ENCODE peak calls at places on chromosomes 12 and 14, in five cellular contexts. Z, G, V, B and D are unnamed samples.
A peak's percentile ranks its signal among the peaks of the same experiment; 100 is the strongest.

GRCh38 chr12:51419473-51420228 is 5.0 kb upstream of the SLC4A8 start:
- DNase-seq in G (no peak), B (no peak), Z (no peak), V (no peak), D (no peak)

GRCh38 chr12:32155911-32156585 is 49.4 kb downstream of the BICD1 start:
- DNase-seq in B (no peak), Z (peak; percentile 12), V (no peak), G (no peak), D (no peak)

GRCh38 chr12:22083167-22083566 is 37.1 kb downstream of the CMAS start:
- DNase-seq in G (no peak), Z (no peak), B (no peak), V (no peak), D (no peak)

GRCh38 chr14:68094158-68094557 is 274.6 kb downstream of the RAD51B start:
- DNase-seq in G (no peak), B (no peak), Z (no peak), V (no peak), D (no peak)

GRCh38 chr14:22829661-22830328 is at the start of gene MRPL52:
- DNase-seq in V (peak; percentile 85), G (peak; percentile 89), Z (peak; percentile 89), B (peak; percentile 87), D (peak; percentile 93)

GRCh38 chr14:65333926-65334687 is 78.4 kb upstream of the FUT8 start:
- DNase-seq in V (no peak), Z (no peak), G (no peak), B (peak; percentile 53), D (peak; percentile 72)

GRCh38 chr14:30974628-30975027 is 50.8 kb upstream of the AP4S1 start:
- DNase-seq in V (no peak), G (no peak), Z (no peak), B (no peak), D (no peak)

GRCh38 chr14:104985675-104986486 is at the start of gene CLBA1:
- DNase-seq in V (peak; percentile 85), Z (peak; percentile 99), G (peak; percentile 88), B (peak; percentile 88), D (peak; percentile 91)

GRCh38 chr12:124754949-124755800 is 108.5 kb downstream of the SCARB1 start:
- DNase-seq in V (no peak), Z (no peak), G (no peak), B (peak; percentile 60), D (peak; percentile 73)

GRCh38 chr12:92608418-92609091 is 94.2 kb upstream of the PLEKHG7 start:
- DNase-seq in V (no peak), G (no peak), B (no peak), Z (peak; percentile 38), D (no peak)

GRCh38 chr14:70073924-70074566 is 114.7 kb downstream of the SLC8A3 start:
- DNase-seq in V (no peak), G (no peak), B (peak; percentile 62), Z (peak; percentile 83), D (peak; percentile 68)

GRCh38 chr12:122079038-122079531 is 529 bp downstream of the MLXIP start:
- DNase-seq in Z (no peak), B (no peak), V (no peak), G (no peak), D (peak; percentile 43)

GRCh38 chr14:106343636-106344035 is 817.3 kb downstream of the TMEM121 start:
- DNase-seq in V (no peak), G (no peak), B (no peak), Z (no peak), D (no peak)

GRCh38 chr14:33229269-33229924 is 290.7 kb downstream of the NPAS3 start:
- DNase-seq in B (no peak), G (no peak), Z (no peak), V (no peak), D (no peak)

GRCh38 chr12:46555379-46555778 is 182.8 kb upstream of the SLC38A2 start:
- DNase-seq in G (no peak), V (no peak), B (no peak), Z (no peak), D (no peak)

GRCh38 chr12:26128180-26128579 is 3.3 kb upstream of the BHLHE41 start:
- DNase-seq in Z (no peak), B (no peak), V (no peak), G (no peak), D (no peak)

GRCh38 chr14:106803379-106803778 is 1277.0 kb downstream of the TMEM121 start:
- DNase-seq in G (no peak), Z (no peak), V (no peak), B (no peak), D (no peak)

GRCh38 chr12:20450591-20450990 is 82.3 kb downstream of the PDE3A start:
- DNase-seq in V (no peak), G (no peak), Z (no peak), B (no peak), D (no peak)

GRCh38 chr12:129351481-129351880 is 498.2 kb downstream of the GLT1D1 start:
- DNase-seq in V (no peak), Z (no peak), B (no peak), G (no peak), D (no peak)

GRCh38 chr12:1660304-1661187 is 30.3 kb upstream of the ADIPOR2 start:
- DNase-seq in Z (no peak), B (peak; percentile 60), V (peak; percentile 49), G (peak; percentile 45), D (peak; percentile 88)

GRCh38 chr12:110282343-110282860 is 1.4 kb downstream of the ATP2A2 start:
- DNase-seq in B (no peak), G (no peak), Z (no peak), V (no peak), D (no peak)